ENCODE peak calls at places on chromosomes 4 and X, in four cellular contexts. Y is K562, H is SK-N-SH, C is HepG2. G is an unnamed sample.

GRCh38 chrX:154013614-154014360 is 5.9 kb downstream of the IRAK1 start:
- DNase-seq in Y (peak), H (peak), C (no peak), G (peak)

GRCh38 chr4:37890501-37891220 is at the start of gene TBC1D1:
- DNase-seq in Y (no peak), H (peak), C (no peak), G (peak)

GRCh38 chr4:35970366-35970960 is 273.9 kb downstream of the ARAP2 start:
- DNase-seq in Y (no peak), H (no peak), C (no peak), G (no peak)

GRCh38 chr4:175614880-175615279 is 197.2 kb downstream of the GPM6A start:
- DNase-seq in Y (no peak), H (no peak), C (no peak), G (no peak)

GRCh38 chrX:103464071-103464773 is 55.1 kb downstream of the RAB40A start:
- DNase-seq in Y (peak), H (peak), C (peak), G (peak)

GRCh38 chr4:8403173-8403753 is 37.3 kb downstream of the ACOX3 start:
- DNase-seq in Y (peak), H (peak), C (peak), G (peak)

GRCh38 chr4:84647307-84647884 is 64.5 kb downstream of the CDS1 start:
- DNase-seq in Y (no peak), H (no peak), C (no peak), G (peak)

GRCh38 chr4:101528526-101528925 is 181.2 kb upstream of the PPP3CA start:
- DNase-seq in Y (no peak), H (no peak), C (peak), G (no peak)

GRCh38 chr4:159937595-159937994 is 834.7 kb downstream of the RAPGEF2 start:
- DNase-seq in Y (no peak), H (no peak), C (no peak), G (no peak)

GRCh38 chr4:106985830-106986229 is 50.3 kb downstream of the DKK2 start:
- DNase-seq in Y (no peak), H (no peak), C (no peak), G (no peak)

GRCh38 chr4:109730294-109731051 is 603 bp upstream of the PLA2G12A start:
- DNase-seq in Y (peak), H (peak), C (no peak), G (peak)

GRCh38 chrX:140141444-140142029 is 176.2 kb upstream of the CXorf66 start:
- DNase-seq in Y (peak), H (peak), C (peak), G (peak)

GRCh38 chrX:153063315-153063714 is 7.0 kb downstream of the PNMA3 start:
- DNase-seq in Y (no peak), H (no peak), C (peak), G (no peak)

GRCh38 chr4:8180310-8181093 is 18.6 kb upstream of the SH3TC1 start:
- DNase-seq in Y (no peak), H (no peak), C (no peak), G (no peak)

GRCh38 chr4:168880811-168881595 is 129.1 kb downstream of the CBR4 start:
- DNase-seq in Y (no peak), H (no peak), C (peak), G (no peak)

GRCh38 chr4:28167411-28167810 is 1306.8 kb downstream of the STIM2 start:
- DNase-seq in Y (no peak), H (no peak), C (no peak), G (no peak)

GRCh38 chr4:83170952-83171399 is 56.4 kb upstream of the PLAC8 start:
- DNase-seq in Y (no peak), H (no peak), C (no peak), G (no peak)

GRCh38 chrX:16870861-16871584 is 861 bp upstream of the RBBP7 start:
- DNase-seq in Y (peak), H (peak), C (no peak), G (peak)

GRCh38 chr4:118012142-118012541 is 22.1 kb upstream of the NDST3 start:
- DNase-seq in Y (no peak), H (no peak), C (no peak), G (no peak)

GRCh38 chr4:184190711-184191110 is 27.0 kb downstream of the ENPP6 start:
- DNase-seq in Y (no peak), H (no peak), C (no peak), G (no peak)

GRCh38 chrX:143669395-143669794 is 33.5 kb upstream of the SLITRK4 start:
- DNase-seq in Y (no peak), H (no peak), C (no peak), G (no peak)

GRCh38 chr4:7423801-7424552 is 10.8 kb downstream of the PSAPL1 start:
- DNase-seq in Y (no peak), H (peak), C (no peak), G (no peak)

GRCh38 chr4:85686398-85686797 is 211.4 kb downstream of the ARHGAP24 start:
- DNase-seq in Y (no peak), H (no peak), C (no peak), G (no peak)

GRCh38 chrX:22314211-22314610 is 41.5 kb downstream of the CBLL2 start:
- DNase-seq in Y (no peak), H (no peak), C (no peak), G (no peak)

GRCh38 chr4:2799444-2799911 is 6.6 kb downstream of the SH3BP2 start:
- DNase-seq in Y (no peak), H (no peak), C (no peak), G (no peak)

GRCh38 chrX:75155454-75155829 is 641 bp downstream of the ABCB7 start:
- DNase-seq in Y (peak), H (peak), C (no peak), G (no peak)

GRCh38 chr4:112946127-112946526 is 103.3 kb upstream of the ANK2 start:
- DNase-seq in Y (no peak), H (no peak), C (no peak), G (no peak)

GRCh38 chr4:155690044-155690837 is 23.6 kb downstream of the GUCY1A1 start:
- DNase-seq in Y (no peak), H (no peak), C (no peak), G (no peak)

GRCh38 chr4:160319221-160319867 is 1216.5 kb downstream of the RAPGEF2 start:
- DNase-seq in Y (peak), H (no peak), C (no peak), G (no peak)

GRCh38 chrX:19350831-19351447 is 7.2 kb downstream of the PDHA1 start:
- DNase-seq in Y (no peak), H (no peak), C (no peak), G (no peak)

GRCh38 chrX:136692271-136692670 is 44.3 kb downstream of the CD40LG start:
- DNase-seq in Y (no peak), H (no peak), C (no peak), G (no peak)

GRCh38 chrX:136694491-136695087 is 46.6 kb downstream of the CD40LG start:
- DNase-seq in Y (peak), H (peak), C (peak), G (no peak)

GRCh38 chrX:136687457-136687856 is 39.5 kb downstream of the CD40LG start:
- DNase-seq in Y (no peak), H (no peak), C (no peak), G (no peak)

GRCh38 chrX:136691028-136691809 is 43.3 kb downstream of the CD40LG start:
- DNase-seq in Y (no peak), H (no peak), C (no peak), G (no peak)

GRCh38 chrX:136689441-136689840 is 41.5 kb downstream of the CD40LG start:
- DNase-seq in Y (peak), H (no peak), C (no peak), G (peak)
- TF ChIP-seq FOXJ3 in Y (no peak), H (no peak), C (no peak), G (no peak)

DNA sequence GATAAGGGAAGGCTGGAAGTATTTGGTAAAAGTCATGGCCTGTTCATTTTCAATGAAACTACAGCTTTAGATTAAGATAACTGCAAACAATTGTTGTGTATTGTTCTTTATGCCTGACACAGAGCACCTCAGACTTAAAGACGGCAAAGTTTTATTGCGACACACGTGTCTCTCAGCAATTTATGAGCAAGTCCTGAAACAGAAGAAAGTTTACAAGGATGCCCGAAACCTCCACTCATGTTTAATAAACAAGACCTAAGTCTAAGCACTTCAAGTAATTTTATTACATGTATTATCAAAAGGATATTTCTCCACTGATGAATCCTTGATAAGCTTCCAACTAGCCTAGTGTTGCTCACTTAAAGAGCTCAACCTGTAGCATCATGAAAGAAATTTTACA is 51.0 kb downstream of the DHX15 start:
- DNase-seq in Y (no peak), H (no peak), C (no peak), G (no peak)
- TF ChIP-seq FOXJ3 in Y (no peak), H (no peak), C (no peak), G (no peak)

GRCh38 chr4:123444298-123444731 is 47.7 kb downstream of the SPRY1 start:
- DNase-seq in Y (peak), H (no peak), C (peak), G (peak)
- TF ChIP-seq FOXJ3 in Y (no peak), H (no peak), C (no peak), G (no peak)

DNA sequence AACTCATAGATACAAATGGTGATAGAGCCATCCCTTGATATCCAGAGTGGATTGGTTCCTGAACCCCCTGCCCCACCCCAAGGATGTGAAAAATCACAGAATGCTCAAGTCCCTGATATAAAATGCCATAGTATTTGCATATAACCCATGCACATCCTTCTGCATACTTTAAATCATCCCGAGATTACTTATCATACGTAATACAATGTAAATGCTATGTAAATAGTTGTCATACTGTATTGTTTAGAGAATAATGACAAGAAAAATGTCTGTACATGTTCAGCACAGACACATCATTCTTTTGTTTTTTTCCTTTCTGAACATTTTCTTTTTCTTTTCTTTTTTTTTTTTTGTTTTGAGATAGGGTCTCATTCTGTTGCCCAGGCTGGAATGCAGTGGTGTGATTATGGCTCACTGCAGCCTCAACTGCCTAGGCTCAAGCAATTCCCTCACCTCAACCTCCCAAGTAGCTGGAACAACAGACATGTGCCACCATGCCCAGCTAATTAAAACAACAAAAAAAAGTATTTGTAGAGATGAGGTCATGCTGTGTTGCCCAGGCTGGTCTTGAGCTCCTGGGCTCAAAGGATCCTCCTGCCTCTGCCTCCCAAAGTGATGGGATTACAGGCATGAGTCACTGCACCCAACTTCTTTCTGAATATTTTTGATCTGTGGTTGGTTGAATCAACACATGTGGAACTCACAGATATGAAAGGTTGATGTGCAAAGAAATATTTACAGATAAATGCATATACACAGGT is 18.7 kb upstream of the SEPTIN11 start:
- DNase-seq in Y (no peak), H (no peak), C (no peak), G (no peak)
- TF ChIP-seq FOXJ3 in Y (no peak), H (no peak), C (no peak), G (no peak)

G was measured in WTC11.